ENCODE peak calls at places on chromosomes 7 and 10, in five cellular contexts. V, K, M, Y and R are unnamed samples.

GRCh38 chr7:129115676-129116075 is 28.8 kb upstream of the TSPAN33 start:
- DNase-seq in V (no peak), K (no peak), M (no peak), Y (no peak), R (no peak)

GRCh38 chr10:121531830-121532178 is 66.4 kb downstream of the FGFR2 start:
- DNase-seq in V (no peak), K (no peak), M (no peak), Y (no peak), R (no peak)

GRCh38 chr7:70060298-70061068 is 462.2 kb downstream of the AUTS2 start:
- DNase-seq in V (no peak), K (no peak), M (no peak), Y (no peak), R (no peak)

GRCh38 chr10:61836233-61836887 is 65.1 kb upstream of the ARID5B start:
- DNase-seq in V (no peak), K (no peak), M (no peak), Y (peak; percentile 49), R (peak; percentile 35)

GRCh38 chr10:103042129-103042528 is 124.0 kb downstream of the CNNM2 start:
- DNase-seq in V (no peak), K (no peak), M (no peak), Y (no peak), R (no peak)

GRCh38 chr10:119608316-119609155 is 11.8 kb upstream of the TIAL1 start:
- DNase-seq in V (peak; percentile 44), K (peak; percentile 56), M (no peak), Y (peak; percentile 44), R (no peak)

GRCh38 chr10:90930971-90931841 is 10.3 kb upstream of the ANKRD1 start:
- DNase-seq in V (peak; percentile 48), K (peak; percentile 97), M (no peak), Y (peak; percentile 98), R (no peak)

GRCh38 chr7:33762903-33763295 is 142.4 kb upstream of the BMPER start:
- DNase-seq in V (no peak), K (no peak), M (no peak), Y (peak; percentile 48), R (no peak)

GRCh38 chr7:119197872-119198527 is 973.5 kb downstream of the ANKRD7 start:
- DNase-seq in V (peak; percentile 42), K (peak; percentile 77), M (no peak), Y (peak; percentile 20), R (peak; percentile 41)

GRCh38 chr7:46071601-46072000 is 150.5 kb upstream of the IGFBP3 start:
- DNase-seq in V (no peak), K (no peak), M (no peak), Y (peak; percentile 43), R (no peak)

GRCh38 chr10:132247943-132248342 is 59.8 kb downstream of the STK32C start:
- DNase-seq in V (no peak), K (no peak), M (no peak), Y (no peak), R (no peak)

GRCh38 chr7:5780801-5781496 is 514 bp downstream of the RNF216 start:
- DNase-seq in V (peak; percentile 62), K (peak; percentile 52), M (peak; percentile 29), Y (peak; percentile 26), R (no peak)

DNA sequence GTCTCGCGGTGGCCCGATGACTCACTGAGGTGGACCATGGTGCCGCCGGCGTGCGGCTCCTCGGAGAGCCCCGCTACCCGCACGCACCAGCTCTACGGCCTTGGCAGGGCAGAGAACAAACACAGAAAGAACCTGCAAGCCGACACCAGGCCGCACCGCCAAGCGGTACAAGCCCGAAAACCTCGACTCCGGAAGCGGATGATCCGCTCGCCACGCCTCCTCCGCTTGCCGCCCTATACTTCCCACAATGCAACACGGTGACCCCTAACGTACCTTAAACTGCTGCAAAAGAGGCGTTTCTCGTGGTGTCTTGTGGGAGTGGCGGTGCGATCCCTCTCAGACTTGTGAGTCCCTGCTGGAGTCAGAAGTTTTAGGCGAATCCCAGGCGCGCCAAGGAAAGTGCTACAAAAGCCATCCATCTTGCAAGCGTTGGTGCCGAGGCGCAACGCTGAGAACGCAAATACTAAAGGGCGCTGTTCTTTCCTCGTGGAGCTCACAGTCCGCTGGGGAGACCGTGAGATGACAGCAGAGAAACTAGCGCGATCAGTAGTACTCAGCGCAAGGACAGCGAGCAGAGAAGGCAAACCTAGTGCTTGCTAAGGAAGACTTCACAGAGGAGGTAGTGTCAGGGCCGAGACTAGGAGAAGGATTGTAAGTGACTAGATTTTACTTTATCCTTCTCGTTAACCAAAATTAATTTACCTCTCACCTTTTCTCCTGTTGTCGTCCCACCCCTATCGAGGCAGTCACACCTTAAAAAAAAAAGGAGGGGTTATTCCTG is at the start of gene MRPS16:
- DNase-seq in V (peak; percentile 97), K (peak; percentile 95), M (peak; percentile 85), Y (peak; percentile 97), R (peak; percentile 97)
- TF ChIP-seq CTCF in V (no peak), K (no peak), M (no peak), Y (no peak), R (no peak)

DNA sequence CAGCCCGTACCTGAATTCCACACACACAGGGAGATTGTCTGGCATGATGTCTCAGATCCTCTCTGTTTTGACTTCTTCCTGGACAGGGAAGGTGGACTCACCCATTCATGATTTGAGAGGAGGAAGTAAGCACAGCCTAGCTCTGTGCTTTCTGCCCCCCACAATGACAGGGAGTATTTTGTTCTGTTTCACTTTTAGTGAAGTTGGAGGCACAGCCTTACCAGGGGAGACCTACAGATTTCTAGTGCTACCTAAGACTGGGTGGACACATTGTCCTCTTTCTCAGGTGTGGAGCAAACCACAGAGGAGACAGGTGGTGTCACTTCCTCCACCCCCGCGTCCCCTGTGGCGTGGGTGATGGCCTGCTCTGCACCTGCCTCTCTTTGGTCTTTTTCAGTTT is 408.6 kb upstream of the PFKP start:
- DNase-seq in V (no peak), K (no peak), M (no peak), Y (no peak), R (no peak)
- TF ChIP-seq CTCF in V (no peak), K (no peak), M (no peak), Y (no peak), R (no peak)

DNA sequence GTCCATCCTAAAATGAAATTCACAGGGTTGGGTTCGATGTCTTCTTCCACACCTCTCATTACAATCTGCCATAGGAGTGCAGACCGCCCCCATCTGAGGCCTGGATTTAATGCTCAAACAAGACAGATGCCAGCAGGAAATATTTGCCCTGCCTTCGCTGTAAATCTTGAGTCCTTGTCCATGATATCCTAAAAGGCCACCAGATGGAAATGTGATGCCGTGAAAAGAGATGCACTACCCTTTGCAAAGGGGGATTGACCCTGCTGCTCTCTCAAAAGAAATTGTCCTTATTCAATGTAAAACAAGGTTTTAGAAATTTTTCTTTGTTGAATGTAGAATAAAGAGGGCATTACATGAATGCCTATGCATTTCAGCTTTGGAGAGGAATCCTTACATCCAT is 37.5 kb downstream of the AGAP4 start:
- DNase-seq in V (no peak), K (no peak), M (no peak), Y (peak; percentile 67), R (peak; percentile 3)
- TF ChIP-seq CTCF in V (no peak), K (peak; percentile 20), M (no peak), Y (peak; percentile 47), R (peak; percentile 45)

GRCh38 chr7:150446288-150446938 is 4.0 kb upstream of the GIMAP8 start:
- DNase-seq in V (no peak), K (no peak), M (no peak), Y (no peak), R (no peak)

GRCh38 chr7:150447966-150448788 is 2.3 kb upstream of the GIMAP8 start:
- DNase-seq in V (no peak), K (no peak), M (no peak), Y (no peak), R (no peak)

GRCh38 chr7:150450491-150450992 is at the start of gene GIMAP8:
- DNase-seq in V (peak; percentile 71), K (no peak), M (no peak), Y (no peak), R (no peak)

GRCh38 chr7:150449206-150449956 is 1.0 kb upstream of the GIMAP8 start:
- DNase-seq in V (no peak), K (no peak), M (no peak), Y (no peak), R (no peak)

DNA sequence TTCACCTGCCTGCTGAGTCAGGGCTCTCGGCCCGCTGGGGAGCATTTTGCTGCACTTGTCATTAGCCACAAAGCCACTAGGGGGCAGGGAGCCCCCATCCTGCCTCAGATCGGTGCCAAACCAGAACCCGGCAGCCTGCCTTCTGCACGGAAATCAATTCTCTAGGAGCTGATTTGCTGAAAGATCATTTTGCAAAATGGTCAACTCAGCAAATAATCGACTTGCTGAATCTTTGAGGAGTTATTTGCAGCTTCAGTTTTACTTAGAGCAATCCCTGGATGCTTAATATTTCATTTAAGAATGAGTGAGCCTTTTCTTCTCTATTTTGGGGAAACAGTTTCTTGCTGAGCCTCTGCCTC is 1.7 kb upstream of the GIMAP8 start:
- DNase-seq in V (peak; percentile 76), K (peak; percentile 80), M (peak; percentile 85), Y (peak; percentile 43), R (peak; percentile 17)
- TF ChIP-seq CTCF in V (peak; percentile 93), K (peak; percentile 83), M (peak; percentile 93), Y (peak; percentile 77), R (peak; percentile 91)

GRCh38 chr10:49393301-49393700 is 2.6 kb downstream of the DRGX start:
- DNase-seq in V (no peak), K (no peak), M (no peak), Y (no peak), R (no peak)

GRCh38 chr10:49394933-49395740 is 752 bp downstream of the DRGX start:
- DNase-seq in V (no peak), K (peak; percentile 15), M (no peak), Y (no peak), R (no peak)

GRCh38 chr10:49395741-49396665 is at the start of gene DRGX:
- DNase-seq in V (no peak), K (peak; percentile 7), M (no peak), Y (no peak), R (no peak)

GRCh38 chr10:49396666-49396999 is 744 bp upstream of the DRGX start:
- DNase-seq in V (no peak), K (no peak), M (no peak), Y (no peak), R (no peak)

DNA sequence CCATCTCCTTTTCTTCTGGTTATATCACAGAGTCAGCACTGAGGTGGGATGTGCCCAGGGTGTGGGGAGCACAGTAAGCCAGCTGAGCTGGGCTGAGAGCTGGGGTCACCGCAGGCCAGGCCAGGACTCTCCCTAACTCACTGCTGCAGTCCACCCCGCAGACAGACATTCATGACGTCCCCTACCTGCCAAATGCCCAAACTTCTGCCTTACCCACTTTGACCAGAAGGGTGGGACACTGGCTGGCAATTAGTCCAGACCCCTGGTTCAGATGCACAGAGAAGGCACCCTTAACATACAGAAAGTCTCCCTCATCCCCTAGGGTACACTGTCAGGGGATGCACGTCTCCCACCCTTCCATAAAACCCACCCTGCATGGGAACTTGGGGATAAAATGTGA is 2.1 kb downstream of the DRGX start:
- DNase-seq in V (no peak), K (no peak), M (no peak), Y (no peak), R (no peak)
- TF ChIP-seq CTCF in V (no peak), K (no peak), M (no peak), Y (no peak), R (no peak)